ENCODE peak calls at places on chromosomes 2 and 18, in four cellular contexts. P is T-helper 9 cell, M is astrocyte of the spinal cord, T is NCI-H748 treated with DMSO at 0.1 percent for 48 hours. X is an unnamed sample.

GRCh38 chr2:1997409-1997808 is 253.1 kb upstream of the PXDN start:
- DNase-seq in P (no peak), M (peak; percentile 91), T (no peak), X (peak; percentile 100)

GRCh38 chr2:225894240-225894980 is 494.9 kb downstream of the NYAP2 start:
- DNase-seq in P (no peak), M (peak; percentile 67), T (no peak), X (peak; percentile 73)

GRCh38 chr18:67710639-67711038 is 194.1 kb upstream of the DSEL start:
- DNase-seq in P (no peak), M (no peak), T (no peak), X (peak; percentile 20)

GRCh38 chr18:12282436-12283039 is 25.5 kb upstream of the TUBB6 start:
- DNase-seq in P (no peak), M (peak; percentile 82), T (no peak), X (peak; percentile 86)

GRCh38 chr2:393711-394696 is 106.1 kb upstream of the ALKAL2 start:
- DNase-seq in P (peak; percentile 46), M (peak; percentile 65), T (peak; percentile 88), X (peak; percentile 64)

GRCh38 chr2:101395545-101396351 is 8.4 kb upstream of the CREG2 start:
- DNase-seq in P (no peak), M (no peak), T (no peak), X (no peak)

GRCh38 chr2:237752761-237753165 is 45.8 kb upstream of the RBM44 start:
- DNase-seq in P (no peak), M (no peak), T (no peak), X (no peak)

GRCh38 chr2:159045545-159046454 is 77.4 kb downstream of the TANC1 start:
- DNase-seq in P (no peak), M (peak; percentile 62), T (no peak), X (peak; percentile 57)

GRCh38 chr2:72027426-72028161 is 120.1 kb downstream of the CYP26B1 start:
- DNase-seq in P (no peak), M (no peak), T (no peak), X (no peak)

GRCh38 chr2:196399736-196400691 is 228.6 kb upstream of the STK17B start:
- DNase-seq in P (no peak), M (peak; percentile 92), T (no peak), X (peak; percentile 97)

GRCh38 chr2:176453784-176454183 is 184.5 kb downstream of the MTX2 start:
- DNase-seq in P (no peak), M (no peak), T (no peak), X (no peak)

X was measured in choroid plexus epithelial cell.